ENCODE peak calls at places on chromosome 9, in nine cellular contexts. H, M, B, W, G, P, R, D and Y are unnamed samples.

GRCh38 chr9:133758228-133758627 is 20.1 kb upstream of the SARDH start:
- DNase-seq in H (no peak), M (no peak), B (no peak), W (no peak), G (no peak), P (no peak), R (no peak), D (no peak), Y (no peak)

GRCh38 chr9:127205952-127206351 is 58.6 kb upstream of the GARNL3 start:
- DNase-seq in H (no peak), M (no peak), B (no peak), W (no peak), G (no peak), P (no peak), R (no peak), D (no peak), Y (no peak)

GRCh38 chr9:120592210-120592609 is 12.2 kb upstream of the CDK5RAP2 start:
- DNase-seq in H (no peak), M (no peak), B (no peak), W (no peak), G (no peak), P (no peak), R (no peak), D (no peak), Y (no peak)

GRCh38 chr9:37675661-37676060 is 24.9 kb downstream of the FRMPD1 start:
- DNase-seq in H (no peak), M (no peak), B (no peak), W (no peak), G (no peak), P (no peak), R (no peak), D (no peak), Y (no peak)

GRCh38 chr9:130663258-130664171 is 879 bp upstream of the PRDM12 start:
- DNase-seq in H (peak), M (no peak), B (peak), W (peak), G (peak), P (no peak), R (no peak), D (no peak), Y (no peak)

GRCh38 chr9:121634329-121634784 is 17.1 kb upstream of the DAB2IP start:
- DNase-seq in H (no peak), M (no peak), B (no peak), W (peak), G (no peak), P (no peak), R (no peak), D (no peak), Y (no peak)

GRCh38 chr9:136519263-136520052 is 26.4 kb downstream of the NOTCH1 start:
- DNase-seq in H (no peak), M (no peak), B (no peak), W (no peak), G (no peak), P (no peak), R (no peak), D (no peak), Y (no peak)

GRCh38 chr9:136941231-136942111 is 3.1 kb downstream of the FBXW5 start:
- DNase-seq in H (no peak), M (no peak), B (no peak), W (no peak), G (no peak), P (no peak), R (no peak), D (no peak), Y (no peak)

GRCh38 chr9:5909999-5910398 is 19.3 kb downstream of the MLANA start:
- DNase-seq in H (peak), M (no peak), B (no peak), W (no peak), G (no peak), P (peak), R (no peak), D (no peak), Y (no peak)

GRCh38 chr9:95131023-95131943 is 186.2 kb downstream of the FANCC start:
- DNase-seq in H (peak), M (peak), B (peak), W (peak), G (peak), P (peak), R (peak), D (peak), Y (peak)

GRCh38 chr9:81549500-81550206 is 139.7 kb downstream of the TLE1 start:
- DNase-seq in H (no peak), M (no peak), B (no peak), W (no peak), G (no peak), P (no peak), R (no peak), D (no peak), Y (no peak)

GRCh38 chr9:3746296-3747275 is 220.8 kb upstream of the RFX3 start:
- DNase-seq in H (peak), M (peak), B (no peak), W (no peak), G (no peak), P (peak), R (no peak), D (peak), Y (peak)

GRCh38 chr9:75186767-75187380 is 98.6 kb downstream of the OSTF1 start:
- DNase-seq in H (peak), M (no peak), B (no peak), W (no peak), G (peak), P (peak), R (no peak), D (peak), Y (peak)

GRCh38 chr9:37061763-37062162 is 27.7 kb upstream of the PAX5 start:
- DNase-seq in H (no peak), M (no peak), B (no peak), W (no peak), G (no peak), P (no peak), R (no peak), D (no peak), Y (no peak)

GRCh38 chr9:86795861-86796497 is 151.3 kb downstream of the GAS1 start:
- DNase-seq in H (peak), M (no peak), B (no peak), W (no peak), G (no peak), P (no peak), R (no peak), D (no peak), Y (no peak)